ENCODE peak calls at places on chromosome 14, in four cellular contexts. One of them, this sample, is unnamed. For H3K27me3, the result is how much of the 10 kb centered on the place peaks cover.

GRCh38 chr14:33057585-33057984 is 118.9 kb downstream of the NPAS3 start:
- DNase-seq in IMR-90: no peak
- DNase-seq in right lobe of liver: no peak
- DNase-seq in heart left ventricle: no peak
- DNase-seq in this sample: no peak

GRCh38 chr14:32761381-32761968 is 177.2 kb upstream of the NPAS3 start:
- DNase-seq in IMR-90: no peak
- DNase-seq in right lobe of liver: no peak
- DNase-seq in heart left ventricle: no peak
- DNase-seq in this sample: no peak

GRCh38 chr14:106872619-106873446 is 1346.5 kb downstream of the TMEM121 start:
- DNase-seq in IMR-90: no peak
- DNase-seq in right lobe of liver: peak
- DNase-seq in heart left ventricle: no peak
- DNase-seq in this sample: peak

GRCh38 chr14:96051642-96052540 is 12.7 kb downstream of the C14orf132 start:
- DNase-seq in IMR-90: peak
- DNase-seq in right lobe of liver: no peak
- DNase-seq in heart left ventricle: no peak
- DNase-seq in this sample: no peak

GRCh38 chr14:68890173-68890931 is 88.8 kb downstream of the ACTN1 start:
- DNase-seq in IMR-90: no peak
- DNase-seq in right lobe of liver: no peak
- DNase-seq in heart left ventricle: no peak
- DNase-seq in this sample: no peak

GRCh38 chr14:99628832-99629618 is 15.9 kb upstream of the HHIPL1 start:
- DNase-seq in IMR-90: peak
- DNase-seq in right lobe of liver: peak
- DNase-seq in heart left ventricle: peak
- DNase-seq in this sample: peak

GRCh38 chr14:38120109-38120508 is 87.6 kb upstream of the SSTR1 start:
- DNase-seq in IMR-90: no peak
- DNase-seq in right lobe of liver: no peak
- DNase-seq in heart left ventricle: no peak
- DNase-seq in this sample: no peak

GRCh38 chr14:75252254-75252837 is 26.3 kb upstream of the FOS start:
- DNase-seq in IMR-90: no peak
- DNase-seq in right lobe of liver: no peak
- DNase-seq in heart left ventricle: no peak
- DNase-seq in this sample: no peak

GRCh38 chr14:49999216-49999761 is 106.4 kb downstream of the ARF6 start:
- DNase-seq in IMR-90: peak
- DNase-seq in right lobe of liver: peak
- DNase-seq in heart left ventricle: peak
- DNase-seq in this sample: peak

GRCh38 chr14:53927171-53927570 is 29.5 kb downstream of the BMP4 start:
- DNase-seq in IMR-90: peak
- DNase-seq in right lobe of liver: no peak
- DNase-seq in heart left ventricle: no peak
- DNase-seq in this sample: no peak

GRCh38 chr14:74582910-74583581 is 29.0 kb downstream of the LTBP2 start:
- DNase-seq in IMR-90: peak
- DNase-seq in right lobe of liver: no peak
- DNase-seq in heart left ventricle: peak
- DNase-seq in this sample: peak

GRCh38 chr14:34620115-34620514 is 9.8 kb downstream of the SNX6 start:
- DNase-seq in IMR-90: no peak
- DNase-seq in right lobe of liver: no peak
- DNase-seq in heart left ventricle: no peak
- DNase-seq in this sample: no peak

GRCh38 chr14:50087350-50088116 is 28.8 kb downstream of the VCPKMT start:
- DNase-seq in IMR-90: no peak
- DNase-seq in right lobe of liver: no peak
- DNase-seq in heart left ventricle: no peak
- DNase-seq in this sample: no peak

GRCh38 chr14:95918466-95918865 is 41.8 kb downstream of the TUNAR start:
- DNase-seq in IMR-90: peak
- DNase-seq in right lobe of liver: no peak
- DNase-seq in heart left ventricle: no peak
- DNase-seq in this sample: no peak

GRCh38 chr14:79318371-79318770 is 892.9 kb downstream of the DIO2 start:
- DNase-seq in IMR-90: peak
- DNase-seq in right lobe of liver: no peak
- DNase-seq in heart left ventricle: no peak
- DNase-seq in this sample: no peak

GRCh38 chr14:76091036-76091435 is 60.7 kb upstream of the GPATCH2L start:
- DNase-seq in IMR-90: no peak
- DNase-seq in right lobe of liver: no peak
- DNase-seq in heart left ventricle: peak
- DNase-seq in this sample: peak

GRCh38 chr14:99574099-99574880 is 29.7 kb downstream of the CCDC85C start:
- DNase-seq in IMR-90: peak
- DNase-seq in right lobe of liver: peak
- DNase-seq in heart left ventricle: peak
- DNase-seq in this sample: peak

GRCh38 chr14:68962681-68963080 is 16.4 kb downstream of the ACTN1 start:
- DNase-seq in IMR-90: no peak
- DNase-seq in right lobe of liver: no peak
- DNase-seq in heart left ventricle: no peak
- DNase-seq in this sample: no peak

GRCh38 chr14:54170301-54170700 is 213.7 kb upstream of the BMP4 start:
- DNase-seq in IMR-90: no peak
- DNase-seq in right lobe of liver: no peak
- DNase-seq in heart left ventricle: no peak
- DNase-seq in this sample: no peak

GRCh38 chr14:59321184-59321952 is 132.9 kb downstream of the DAAM1 start:
- DNase-seq in IMR-90: peak
- DNase-seq in right lobe of liver: no peak
- DNase-seq in heart left ventricle: no peak
- DNase-seq in this sample: no peak

GRCh38 chr14:70821916-70822705 is 12.8 kb upstream of the MAP3K9 start:
- DNase-seq in IMR-90: peak
- DNase-seq in right lobe of liver: peak
- DNase-seq in heart left ventricle: peak
- DNase-seq in this sample: peak

GRCh38 chr14:54570651-54571415 is 3.9 kb downstream of the SAMD4A start:
- DNase-seq in IMR-90: peak
- DNase-seq in right lobe of liver: no peak
- DNase-seq in heart left ventricle: no peak
- DNase-seq in this sample: no peak

GRCh38 chr14:88792572-88793258 is at the start of gene EML5:
- DNase-seq in IMR-90: peak
- DNase-seq in right lobe of liver: peak
- DNase-seq in heart left ventricle: peak
- DNase-seq in this sample: peak

GRCh38 chr14:88793259-88793625 is 489 bp upstream of the EML5 start:
- DNase-seq in IMR-90: no peak
- DNase-seq in right lobe of liver: no peak
- DNase-seq in heart left ventricle: no peak
- DNase-seq in this sample: no peak

GRCh38 chr14:88791252-88791621 is 1.5 kb downstream of the EML5 start:
- DNase-seq in IMR-90: no peak
- DNase-seq in right lobe of liver: no peak
- DNase-seq in heart left ventricle: no peak
- DNase-seq in this sample: no peak

GRCh38 chr14:88790501-88791251 is 2.1 kb downstream of the EML5 start:
- DNase-seq in IMR-90: no peak
- DNase-seq in right lobe of liver: no peak
- DNase-seq in heart left ventricle: no peak
- DNase-seq in this sample: no peak

DNA sequence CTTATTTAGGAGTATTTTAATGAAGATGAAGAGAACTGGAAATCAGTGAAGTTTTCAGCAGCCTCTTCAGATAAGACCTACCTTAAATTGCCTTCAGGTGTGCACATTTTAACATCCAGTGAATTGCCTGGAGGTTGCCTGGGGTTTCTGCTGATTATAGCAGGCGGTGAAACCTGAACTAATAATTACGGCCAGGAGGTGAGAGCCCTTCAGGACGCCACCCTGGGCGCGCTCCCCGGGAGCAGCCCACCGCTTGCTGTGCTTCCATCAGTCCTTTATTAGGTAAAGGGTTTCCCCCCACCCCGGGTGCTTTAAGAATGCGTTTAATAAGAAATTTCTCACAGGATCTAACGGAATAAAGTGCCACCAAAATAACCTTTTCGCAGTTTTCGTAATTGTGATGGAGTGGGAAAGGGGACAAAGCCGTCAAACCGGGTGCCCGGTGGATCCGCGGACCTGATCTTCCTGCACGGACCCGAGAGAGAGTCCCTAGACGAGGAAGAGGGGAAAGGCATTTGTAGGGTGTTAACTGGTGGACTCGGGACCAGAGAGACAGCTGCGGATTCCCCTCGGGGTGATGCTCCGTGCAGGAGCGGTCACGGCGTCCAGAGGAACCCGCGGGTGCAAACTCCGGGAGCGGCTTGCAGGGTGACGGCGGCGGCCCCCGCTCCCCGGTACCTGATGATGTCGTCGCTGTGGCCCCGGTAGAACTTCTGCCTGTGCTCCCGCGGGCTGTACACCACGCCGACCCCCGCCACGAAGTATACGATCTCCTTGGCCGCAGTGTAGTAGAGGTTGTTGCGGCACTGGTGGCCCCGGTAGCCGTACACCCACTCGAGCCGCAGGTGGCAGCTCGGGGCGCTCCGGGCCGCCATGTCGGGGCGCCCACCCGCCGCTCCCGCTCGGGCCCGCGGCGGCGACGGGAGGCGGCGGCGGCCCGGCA is 853 bp downstream of the EML5 start:
- DNase-seq in IMR-90: no peak
- DNase-seq in right lobe of liver: peak
- DNase-seq in heart left ventricle: peak
- DNase-seq in this sample: no peak
- H3K27me3 ChIP-seq in IMR-90: under half
- H3K27me3 ChIP-seq in right lobe of liver: under half
- H3K27me3 ChIP-seq in heart left ventricle: under half
- H3K27me3 ChIP-seq in this sample: under half

GRCh38 chr14:22509036-22509709 is 79.9 kb downstream of the DAD1 start:
- DNase-seq in IMR-90: no peak
- DNase-seq in right lobe of liver: no peak
- DNase-seq in heart left ventricle: no peak
- DNase-seq in this sample: no peak
- H3K4me3 ChIP-seq in IMR-90: no peak
- H3K4me3 ChIP-seq in right lobe of liver: no peak
- H3K4me3 ChIP-seq in heart left ventricle: no peak
- H3K4me3 ChIP-seq in this sample: no peak

GRCh38 chr14:104075530-104076151 is 9.9 kb upstream of the ASPG start:
- DNase-seq in IMR-90: no peak
- DNase-seq in right lobe of liver: no peak
- DNase-seq in heart left ventricle: no peak
- DNase-seq in this sample: no peak

GRCh38 chr14:104069541-104069940 is 16.0 kb upstream of the ASPG start:
- DNase-seq in IMR-90: no peak
- DNase-seq in right lobe of liver: no peak
- DNase-seq in heart left ventricle: no peak
- DNase-seq in this sample: no peak

GRCh38 chr14:104072586-104072985 is 12.9 kb upstream of the ASPG start:
- DNase-seq in IMR-90: no peak
- DNase-seq in right lobe of liver: no peak
- DNase-seq in heart left ventricle: no peak
- DNase-seq in this sample: no peak

GRCh38 chr14:104076743-104077142 is 8.8 kb upstream of the ASPG start:
- DNase-seq in IMR-90: no peak
- DNase-seq in right lobe of liver: no peak
- DNase-seq in heart left ventricle: no peak
- DNase-seq in this sample: no peak

DNA sequence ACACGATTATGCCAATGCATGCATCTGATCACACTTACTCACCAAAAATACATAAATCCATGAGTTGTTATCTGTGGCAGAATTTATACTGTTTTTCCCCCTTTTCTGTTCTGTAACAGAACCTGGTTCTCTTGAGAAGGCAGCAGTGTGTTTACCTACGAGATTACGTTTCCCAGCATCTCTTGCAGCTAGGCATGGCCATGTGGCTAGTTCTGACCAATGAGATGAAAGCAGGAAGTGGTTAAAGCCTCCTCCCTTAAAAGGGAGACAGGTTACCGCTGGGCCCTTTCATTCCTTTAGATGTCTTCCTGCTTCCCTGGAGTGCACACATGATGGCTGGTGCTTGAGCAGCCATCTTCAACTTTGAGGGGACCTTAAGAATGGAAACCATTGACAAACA is 11.7 kb upstream of the ASPG start:
- DNase-seq in IMR-90: no peak
- DNase-seq in right lobe of liver: no peak
- DNase-seq in heart left ventricle: no peak
- DNase-seq in this sample: no peak
- H3K27me3 ChIP-seq in IMR-90: under half
- H3K27me3 ChIP-seq in right lobe of liver: under half
- H3K27me3 ChIP-seq in heart left ventricle: under half
- H3K27me3 ChIP-seq in this sample: half or more

GRCh38 chr14:57866199-57866755 is 385 bp upstream of the SLC35F4 start:
- DNase-seq in IMR-90: no peak
- DNase-seq in right lobe of liver: no peak
- DNase-seq in heart left ventricle: no peak
- DNase-seq in this sample: no peak
- H3K4me3 ChIP-seq in IMR-90: no peak
- H3K4me3 ChIP-seq in right lobe of liver: no peak
- H3K4me3 ChIP-seq in heart left ventricle: no peak
- H3K4me3 ChIP-seq in this sample: peak

GRCh38 chr14:35669782-35670181 is 135.8 kb downstream of the INSM2 start:
- DNase-seq in IMR-90: peak
- DNase-seq in right lobe of liver: no peak
- DNase-seq in heart left ventricle: no peak
- DNase-seq in this sample: no peak
- H3K27me3 ChIP-seq in IMR-90: under half
- H3K27me3 ChIP-seq in right lobe of liver: under half
- H3K27me3 ChIP-seq in heart left ventricle: under half
- H3K27me3 ChIP-seq in this sample: under half